ENCODE peak calls at places on chromosomes 12 and 14, in four cellular contexts. One of them, this sample, is unnamed.

GRCh38 chr12:119334459-119335170 is at the start of gene CCDC60:
- DNase-seq in H1: peak
- DNase-seq in trophoblast cell: no peak
- DNase-seq in neuronal stem cell: peak
- DNase-seq in this sample: no peak

GRCh38 chr12:42686514-42687172 is 97.1 kb upstream of the PRICKLE1 start:
- DNase-seq in trophoblast cell: no peak
- DNase-seq in neuronal stem cell: no peak
- DNase-seq in H1: no peak
- DNase-seq in this sample: no peak

GRCh38 chr14:51293149-51293925 is 53.3 kb downstream of the TMX1 start:
- DNase-seq in H1: no peak
- DNase-seq in neuronal stem cell: no peak
- DNase-seq in trophoblast cell: no peak
- DNase-seq in this sample: peak

GRCh38 chr12:66623455-66623854 is 55.4 kb downstream of the GRIP1 start:
- DNase-seq in neuronal stem cell: no peak
- DNase-seq in H1: no peak
- DNase-seq in trophoblast cell: no peak
- DNase-seq in this sample: peak

GRCh38 chr12:107277850-107278249 is 184.5 kb upstream of the CRY1 start:
- DNase-seq in H1: no peak
- DNase-seq in trophoblast cell: no peak
- DNase-seq in neuronal stem cell: no peak
- DNase-seq in this sample: no peak

GRCh38 chr14:104604461-104605449 is at the start of gene TMEM179:
- DNase-seq in H1: peak
- DNase-seq in trophoblast cell: peak
- DNase-seq in neuronal stem cell: peak
- DNase-seq in this sample: peak

GRCh38 chr12:104750061-104750460 is 208.0 kb downstream of the SLC41A2 start:
- DNase-seq in neuronal stem cell: no peak
- DNase-seq in trophoblast cell: peak
- DNase-seq in H1: no peak
- DNase-seq in this sample: peak

GRCh38 chr12:64608901-64609542 is 1.3 kb upstream of the RASSF3 start:
- DNase-seq in neuronal stem cell: no peak
- DNase-seq in trophoblast cell: peak
- DNase-seq in H1: peak
- DNase-seq in this sample: peak

GRCh38 chr14:95507174-95507573 is 9.3 kb downstream of the SYNE3 start:
- DNase-seq in trophoblast cell: peak
- DNase-seq in H1: no peak
- DNase-seq in neuronal stem cell: no peak
- DNase-seq in this sample: peak

GRCh38 chr12:32494676-32495075 is 95.3 kb downstream of the FGD4 start:
- DNase-seq in H1: no peak
- DNase-seq in neuronal stem cell: no peak
- DNase-seq in trophoblast cell: no peak
- DNase-seq in this sample: no peak

GRCh38 chr12:71792599-71792998 is 37.9 kb downstream of the RAB21 start:
- DNase-seq in trophoblast cell: no peak
- DNase-seq in neuronal stem cell: no peak
- DNase-seq in H1: no peak
- DNase-seq in this sample: no peak

GRCh38 chr14:24879661-24880381 is 170.1 kb downstream of the STXBP6 start:
- DNase-seq in neuronal stem cell: no peak
- DNase-seq in trophoblast cell: no peak
- DNase-seq in H1: no peak
- DNase-seq in this sample: peak

DNA sequence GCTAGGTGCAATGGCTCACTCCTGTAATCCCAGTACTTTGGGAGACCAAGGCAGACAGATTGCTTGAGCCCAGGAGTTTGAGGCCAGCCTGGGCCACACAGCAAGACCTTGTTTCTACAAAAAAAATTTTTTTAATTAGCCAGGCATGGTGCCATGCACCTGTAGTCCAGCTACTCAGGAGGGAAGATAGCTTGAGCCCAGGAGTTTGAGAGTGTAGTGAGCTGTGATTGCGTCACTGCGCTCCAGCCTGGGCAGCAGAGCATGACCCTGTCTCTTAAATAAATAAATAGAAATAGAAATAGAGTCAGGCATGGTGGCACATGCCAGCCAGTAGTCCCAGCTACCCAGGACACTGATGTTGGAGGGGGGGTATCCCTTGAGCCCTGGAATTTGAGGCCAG is 36.7 kb upstream of the CLIP1 start:
- DNase-seq in neuronal stem cell: no peak
- DNase-seq in trophoblast cell: no peak
- DNase-seq in H1: no peak
- DNase-seq in this sample: peak
- H3K4me3 ChIP-seq in neuronal stem cell: no peak
- H3K4me3 ChIP-seq in trophoblast cell: no peak
- H3K4me3 ChIP-seq in H1: no peak
- H3K4me3 ChIP-seq in this sample: no peak

GRCh38 chr14:34780646-34781045 is 66.3 kb upstream of the CFL2 start:
- DNase-seq in H1: no peak
- DNase-seq in trophoblast cell: no peak
- DNase-seq in neuronal stem cell: no peak
- DNase-seq in this sample: peak
- H4K91ac ChIP-seq in H1: no peak
- H4K91ac ChIP-seq in trophoblast cell: no peak
- H4K91ac ChIP-seq in neuronal stem cell: no peak
- H4K91ac ChIP-seq in this sample: no peak

GRCh38 chr12:74647241-74647640 is 109.6 kb downstream of the ATXN7L3B start:
- DNase-seq in trophoblast cell: no peak
- DNase-seq in neuronal stem cell: no peak
- DNase-seq in H1: no peak
- DNase-seq in this sample: no peak
- H2BK12ac ChIP-seq in trophoblast cell: no peak
- H2BK12ac ChIP-seq in neuronal stem cell: no peak
- H2BK12ac ChIP-seq in H1: no peak
- H2BK12ac ChIP-seq in this sample: no peak

DNA sequence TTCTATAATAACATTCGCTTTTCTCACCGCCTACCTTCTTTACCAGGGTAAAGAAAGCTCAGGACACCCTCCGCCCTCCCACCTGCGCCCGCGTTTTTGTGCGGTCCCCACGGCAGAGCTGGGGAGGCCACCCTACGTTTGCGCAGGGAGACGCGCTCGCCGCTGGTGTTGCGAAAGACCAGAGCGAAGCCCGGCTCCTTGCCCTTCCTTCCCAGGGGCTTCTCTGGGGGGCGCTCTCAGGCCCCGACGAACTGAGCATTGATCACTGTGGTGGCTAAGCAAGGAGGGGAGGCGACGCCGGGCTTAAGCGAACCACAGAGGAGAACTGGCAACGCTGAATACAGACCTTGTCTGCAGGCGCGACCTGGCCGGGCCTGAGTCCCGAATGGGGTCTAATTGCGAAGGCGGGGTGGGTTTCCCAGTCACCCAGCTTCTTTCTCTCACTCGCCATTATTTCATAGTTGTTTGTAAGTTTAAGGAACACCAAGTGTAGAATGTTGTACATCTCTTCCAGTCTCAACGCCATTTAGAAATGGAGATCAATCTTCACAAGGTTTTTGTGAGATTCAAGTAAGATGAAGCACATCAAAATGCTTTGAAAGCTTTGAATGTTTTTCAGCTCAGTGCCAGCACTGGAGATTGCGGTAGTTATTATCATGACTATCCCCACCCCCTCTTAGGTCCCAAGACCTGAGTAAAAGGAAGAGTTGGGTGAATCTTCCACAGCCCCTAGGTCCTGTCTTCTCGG is 1.7 kb upstream of the NKX2-1 start:
- DNase-seq in neuronal stem cell: peak
- DNase-seq in H1: peak
- DNase-seq in trophoblast cell: no peak
- DNase-seq in this sample: no peak
- H3K4me3 ChIP-seq in neuronal stem cell: no peak
- H3K4me3 ChIP-seq in H1: no peak
- H3K4me3 ChIP-seq in trophoblast cell: no peak
- H3K4me3 ChIP-seq in this sample: peak

GRCh38 chr12:90974286-90974685 is 19.3 kb upstream of the CCER1 start:
- DNase-seq in neuronal stem cell: no peak
- DNase-seq in trophoblast cell: no peak
- DNase-seq in H1: no peak
- DNase-seq in this sample: peak
- H4K91ac ChIP-seq in neuronal stem cell: no peak
- H4K91ac ChIP-seq in trophoblast cell: no peak
- H4K91ac ChIP-seq in H1: no peak
- H4K91ac ChIP-seq in this sample: no peak

GRCh38 chr12:68587448-68587873 is 23.2 kb upstream of the RAP1B start:
- DNase-seq in H1: no peak
- DNase-seq in neuronal stem cell: no peak
- DNase-seq in trophoblast cell: no peak
- DNase-seq in this sample: no peak
- H2BK12ac ChIP-seq in H1: no peak
- H2BK12ac ChIP-seq in neuronal stem cell: no peak
- H2BK12ac ChIP-seq in trophoblast cell: no peak
- H2BK12ac ChIP-seq in this sample: no peak

DNA sequence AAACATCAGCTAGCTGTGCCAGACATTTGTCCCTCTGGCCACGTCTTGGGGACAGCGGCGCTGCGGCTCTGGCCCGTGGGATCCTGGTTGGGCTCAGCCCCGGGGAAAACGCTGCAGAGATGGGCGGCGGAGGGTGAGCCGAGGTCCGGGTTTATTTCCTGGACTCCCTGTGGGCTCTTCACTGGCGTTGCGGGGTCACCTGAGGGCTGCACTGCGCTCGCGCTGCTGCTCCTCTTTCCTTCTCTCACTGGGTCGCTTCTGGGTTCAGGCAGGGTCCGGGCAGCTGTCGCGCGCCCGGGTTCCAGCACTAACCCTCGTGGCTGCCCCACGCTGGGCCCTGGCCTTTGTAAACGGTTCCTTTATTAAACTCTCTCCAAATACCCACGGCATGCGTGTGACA is 35.6 kb downstream of the NFKBIA start:
- DNase-seq in neuronal stem cell: no peak
- DNase-seq in trophoblast cell: no peak
- DNase-seq in H1: no peak
- DNase-seq in this sample: no peak
- H3K4me3 ChIP-seq in neuronal stem cell: no peak
- H3K4me3 ChIP-seq in trophoblast cell: no peak
- H3K4me3 ChIP-seq in H1: no peak
- H3K4me3 ChIP-seq in this sample: peak